ENCODE peak calls at places on chromosomes 1 and 21, in seven cellular contexts. One of them, this sample, is unnamed.
A peak's percentile ranks its signal among the peaks of the same experiment; 100 is the strongest.

GRCh38 chr21:21096956-21097355 is 98.7 kb downstream of the NCAM2 start:
- DNase-seq in amygdala: no peak
- DNase-seq in NCI-H1105: no peak
- DNase-seq in nephron progenitor cell: no peak
- DNase-seq in aorta: no peak
- DNase-seq in tibial artery: no peak
- DNase-seq in progenitor cell of endocrine pancreas: no peak
- DNase-seq in this sample: no peak

GRCh38 chr1:22414244-22414751 is 37.4 kb upstream of the ZBTB40 start:
- DNase-seq in progenitor cell of endocrine pancreas: no peak
- DNase-seq in aorta: no peak
- DNase-seq in NCI-H1105: peak; percentile 2
- DNase-seq in amygdala: no peak
- DNase-seq in tibial artery: no peak
- DNase-seq in nephron progenitor cell: no peak
- DNase-seq in this sample: no peak

GRCh38 chr1:65963161-65963888 is 170.6 kb downstream of the PDE4B start:
- DNase-seq in amygdala: peak; percentile 10
- DNase-seq in NCI-H1105: no peak
- DNase-seq in nephron progenitor cell: peak; percentile 2
- DNase-seq in tibial artery: no peak
- DNase-seq in progenitor cell of endocrine pancreas: no peak
- DNase-seq in aorta: no peak
- DNase-seq in this sample: no peak

GRCh38 chr1:42176902-42177519 is 12.5 kb upstream of the GUCA2A start:
- DNase-seq in progenitor cell of endocrine pancreas: no peak
- DNase-seq in nephron progenitor cell: peak; percentile 24
- DNase-seq in NCI-H1105: peak; percentile 48
- DNase-seq in aorta: no peak
- DNase-seq in amygdala: no peak
- DNase-seq in tibial artery: no peak
- DNase-seq in this sample: peak; percentile 45

GRCh38 chr1:25519624-25520023 is 23.8 kb upstream of the LDLRAP1 start:
- DNase-seq in progenitor cell of endocrine pancreas: no peak
- DNase-seq in tibial artery: no peak
- DNase-seq in NCI-H1105: no peak
- DNase-seq in nephron progenitor cell: no peak
- DNase-seq in aorta: peak; percentile 9
- DNase-seq in amygdala: no peak
- DNase-seq in this sample: no peak

GRCh38 chr1:245788886-245789285 is 634.1 kb downstream of the KIF26B start:
- DNase-seq in nephron progenitor cell: no peak
- DNase-seq in aorta: no peak
- DNase-seq in NCI-H1105: no peak
- DNase-seq in progenitor cell of endocrine pancreas: no peak
- DNase-seq in tibial artery: no peak
- DNase-seq in amygdala: no peak
- DNase-seq in this sample: no peak

GRCh38 chr1:41373373-41373772 is 12.1 kb downstream of the FOXO6 start:
- DNase-seq in NCI-H1105: no peak
- DNase-seq in amygdala: no peak
- DNase-seq in nephron progenitor cell: no peak
- DNase-seq in progenitor cell of endocrine pancreas: no peak
- DNase-seq in aorta: no peak
- DNase-seq in tibial artery: no peak
- DNase-seq in this sample: no peak

GRCh38 chr1:9595156-9595967 is 6.7 kb downstream of the TMEM201 start:
- DNase-seq in tibial artery: no peak
- DNase-seq in nephron progenitor cell: no peak
- DNase-seq in aorta: peak; percentile 70
- DNase-seq in progenitor cell of endocrine pancreas: no peak
- DNase-seq in NCI-H1105: no peak
- DNase-seq in amygdala: no peak
- DNase-seq in this sample: no peak

GRCh38 chr1:151047925-151048644 is 534 bp downstream of the C1orf56 start:
- DNase-seq in tibial artery: peak; percentile 87
- DNase-seq in aorta: peak; percentile 88
- DNase-seq in progenitor cell of endocrine pancreas: peak; percentile 47
- DNase-seq in NCI-H1105: peak; percentile 57
- DNase-seq in amygdala: peak; percentile 71
- DNase-seq in nephron progenitor cell: peak; percentile 60
- DNase-seq in this sample: peak; percentile 86

GRCh38 chr21:30030416-30030815 is 90.6 kb upstream of the GRIK1 start:
- DNase-seq in amygdala: no peak
- DNase-seq in nephron progenitor cell: no peak
- DNase-seq in aorta: no peak
- DNase-seq in tibial artery: no peak
- DNase-seq in NCI-H1105: no peak
- DNase-seq in progenitor cell of endocrine pancreas: no peak
- DNase-seq in this sample: no peak

GRCh38 chr1:212951058-212951923 is 950 bp downstream of the VASH2 start:
- DNase-seq in progenitor cell of endocrine pancreas: peak; percentile 11
- DNase-seq in nephron progenitor cell: peak; percentile 55
- DNase-seq in NCI-H1105: no peak
- DNase-seq in tibial artery: no peak
- DNase-seq in aorta: no peak
- DNase-seq in amygdala: no peak
- DNase-seq in this sample: no peak